ENCODE peak calls at places on chromosomes 6 and 20, in five cellular contexts. K, D, N, A and S are unnamed samples.

GRCh38 chr6:46137387-46137786 is 7.6 kb downstream of the ENPP4 start:
- DNase-seq in K (no peak), D (no peak), N (no peak), A (no peak), S (no peak)

GRCh38 chr6:168901076-168901475 is 352.6 kb downstream of the THBS2 start:
- DNase-seq in K (no peak), D (no peak), N (no peak), A (no peak), S (no peak)

GRCh38 chr6:166489301-166490155 is 97.0 kb downstream of the RAMACL start:
- DNase-seq in K (no peak), D (no peak), N (no peak), A (no peak), S (no peak)

GRCh38 chr20:17759449-17759848 is 59.7 kb downstream of the BANF2 start:
- DNase-seq in K (no peak), D (no peak), N (no peak), A (no peak), S (no peak)

GRCh38 chr6:94052754-94053153 is 633.4 kb upstream of the EPHA7 start:
- DNase-seq in K (no peak), D (no peak), N (no peak), A (no peak), S (no peak)

GRCh38 chr6:1797801-1798200 is 188.1 kb downstream of the FOXC1 start:
- DNase-seq in K (no peak), D (no peak), N (no peak), A (no peak), S (no peak)

GRCh38 chr6:82006027-82006738 is 241.4 kb downstream of the IBTK start:
- DNase-seq in K (peak; percentile 38), D (no peak), N (no peak), A (no peak), S (no peak)

GRCh38 chr6:146767632-146768031 is 168.9 kb downstream of the ADGB start:
- DNase-seq in K (no peak), D (no peak), N (no peak), A (no peak), S (no peak)

GRCh38 chr6:159714404-159714803 is 12.9 kb upstream of the WTAP start:
- DNase-seq in K (no peak), D (no peak), N (no peak), A (no peak), S (no peak)

GRCh38 chr6:149164199-149164745 is 153.2 kb upstream of the TAB2 start:
- DNase-seq in K (no peak), D (no peak), N (no peak), A (no peak), S (no peak)

GRCh38 chr6:52612336-52613096 is 35.7 kb upstream of the TRAM2 start:
- DNase-seq in K (no peak), D (no peak), N (no peak), A (no peak), S (no peak)

GRCh38 chr6:130674604-130675003 is 152.6 kb upstream of the SMLR1 start:
- DNase-seq in K (no peak), D (no peak), N (no peak), A (no peak), S (no peak)

GRCh38 chr6:90028080-90028778 is 134.0 kb downstream of the GJA10 start:
- DNase-seq in K (no peak), D (no peak), N (no peak), A (no peak), S (no peak)

GRCh38 chr6:142387997-142388815 is 86.4 kb downstream of the ADGRG6 start:
- DNase-seq in K (peak; percentile 52), D (no peak), N (no peak), A (no peak), S (no peak)

GRCh38 chr6:157755752-157756411 is 67.2 kb upstream of the SNX9 start:
- DNase-seq in K (no peak), D (peak; percentile 65), N (no peak), A (no peak), S (no peak)

GRCh38 chr20:38680492-38681118 is 43.7 kb upstream of the SLC32A1 start:
- DNase-seq in K (no peak), D (no peak), N (peak; percentile 62), A (no peak), S (no peak)